ENCODE peak calls at places on chromosomes 16 and 17, in nine cellular contexts. Q is tibial artery; W is sciatic nerve; R is HuH-7.5; T is nephron progenitor cell; O is stimulated activated CD8-positive, alpha-beta memory T cell treated with anti-CD3 and anti-CD28 coated beads, Interleukin-15, amount 100 ng/mL, for 24 hours; H is pancreas; X is endothelial cell of umbilical vein; C is fibroblast of mammary gland. N is an unnamed sample.

GRCh38 chr17:75822119-75822799 is 21.9 kb downstream of the UNC13D start:
- DNase-seq in Q (no peak), H (peak; percentile 88), X (no peak), C (no peak), R (no peak), W (no peak), T (no peak), O (no peak), N (no peak)

GRCh38 chr17:16439303-16439791 is 24.0 kb downstream of the TRPV2 start:
- DNase-seq in Q (no peak), O (no peak), T (no peak), H (no peak), W (no peak), R (no peak), C (no peak), X (no peak), N (peak; percentile 47)

GRCh38 chr16:82612263-82612662 is 14.5 kb upstream of the CDH13 start:
- DNase-seq in W (no peak), X (no peak), T (no peak), R (no peak), C (no peak), H (no peak), O (no peak), Q (no peak), N (no peak)

GRCh38 chr17:72122002-72122310 is 1.1 kb downstream of the SOX9 start:
- DNase-seq in O (no peak), X (no peak), Q (no peak), W (no peak), H (no peak), R (peak; percentile 39), C (no peak), T (no peak), N (no peak)

GRCh38 chr16:11133344-11133921 is 122.6 kb downstream of the SOCS1 start:
- DNase-seq in T (no peak), H (peak; percentile 74), O (no peak), Q (peak; percentile 89), W (peak; percentile 86), R (peak; percentile 57), C (peak; percentile 94), X (peak; percentile 83), N (no peak)

GRCh38 chr17:7548585-7549400 is at the start of gene TNFSF12:
- DNase-seq in T (peak; percentile 69), H (peak; percentile 60), X (peak; percentile 40), O (peak; percentile 21), W (peak; percentile 85), C (no peak), Q (peak; percentile 84), R (no peak), N (peak; percentile 92)

GRCh38 chr16:776824-777223 is 11.4 kb downstream of the RPUSD1 start:
- DNase-seq in W (no peak), O (no peak), Q (no peak), R (no peak), H (no peak), C (no peak), X (no peak), T (no peak), N (no peak)

GRCh38 chr17:73901661-73902415 is 257.6 kb upstream of the SDK2 start:
- DNase-seq in C (peak; percentile 8), T (peak; percentile 71), H (peak; percentile 26), R (no peak), Q (no peak), O (no peak), X (no peak), W (no peak), N (peak; percentile 90)

GRCh38 chr17:19344311-19345066 is 18.0 kb downstream of the B9D1 start:
- DNase-seq in T (no peak), C (no peak), O (no peak), W (peak; percentile 59), Q (peak; percentile 64), R (no peak), X (no peak), H (no peak), N (peak; percentile 15)

GRCh38 chr16:31532120-31532519 is 4.4 kb downstream of the AHSP start:
- DNase-seq in T (no peak), H (no peak), O (no peak), Q (no peak), R (no peak), W (no peak), C (no peak), X (no peak), N (no peak)

GRCh38 chr16:51017969-51018368 is 133.1 kb downstream of the SALL1 start:
- DNase-seq in H (no peak), Q (no peak), O (no peak), R (no peak), C (no peak), X (no peak), W (no peak), T (no peak), N (no peak)